ENCODE peak calls at places on chromosomes 12 and 14, in nine cellular contexts. Q is suprapubic skin, U is ovary, K is A549, G is sigmoid colon, D is K562, O is transverse colon, S is H1, Y is esophagus muscularis mucosa. L is an unnamed sample.

GRCh38 chr14:70359076-70359424 is 433 bp downstream of the COX16 start:
- DNase-seq in O (no peak), Y (no peak), Q (no peak), D (no peak), K (no peak), G (no peak), S (no peak), U (no peak), L (peak)

GRCh38 chr14:37977481-37977880 is 230.2 kb upstream of the SSTR1 start:
- DNase-seq in S (no peak), Y (no peak), Q (no peak), U (no peak), G (no peak), K (no peak), O (no peak), D (no peak), L (no peak)

GRCh38 chr14:45426685-45427282 is 173.8 kb upstream of the MIS18BP1 start:
- DNase-seq in S (no peak), D (peak), K (peak), G (no peak), Y (no peak), O (no peak), Q (no peak), U (no peak), L (no peak)

GRCh38 chr12:70637286-70637685 is at the start of gene PTPRB:
- DNase-seq in U (no peak), D (no peak), O (no peak), K (no peak), Y (no peak), S (no peak), G (no peak), Q (no peak), L (no peak)

GRCh38 chr14:60862283-60862682 is 118.6 kb downstream of the TRMT5 start:
- DNase-seq in G (peak), U (peak), S (no peak), D (no peak), Q (no peak), Y (no peak), O (peak), K (no peak), L (peak)

GRCh38 chr14:92022036-92022435 is 17.8 kb downstream of the TRIP11 start:
- DNase-seq in Q (no peak), Y (no peak), G (no peak), D (no peak), K (no peak), U (no peak), S (no peak), O (no peak), L (no peak)

GRCh38 chr12:114000861-114001260 is 34.7 kb upstream of the RBM19 start:
- DNase-seq in Y (no peak), Q (no peak), S (no peak), O (no peak), K (no peak), U (no peak), D (no peak), G (no peak), L (no peak)

GRCh38 chr12:25982416-25982815 is 23.9 kb downstream of the RASSF8 start:
- DNase-seq in K (no peak), Q (no peak), O (no peak), U (no peak), Y (no peak), D (no peak), G (no peak), S (no peak), L (no peak)

GRCh38 chr12:69671597-69671996 is 27.5 kb downstream of the BEST3 start:
- DNase-seq in G (no peak), K (no peak), Y (no peak), D (peak), S (no peak), O (no peak), U (no peak), Q (no peak), L (no peak)

GRCh38 chr12:121465921-121466799 is 66.2 kb downstream of the RNF34 start:
- DNase-seq in Q (no peak), S (no peak), Y (no peak), D (peak), U (no peak), K (peak), G (no peak), O (peak), L (peak)

GRCh38 chr14:100658514-100658886 is 68.2 kb upstream of the DLK1 start:
- DNase-seq in U (no peak), O (no peak), Q (no peak), K (no peak), G (no peak), Y (no peak), S (no peak), D (peak), L (no peak)

GRCh38 chr12:6062427-6063378 is 61.8 kb downstream of the VWF start:
- DNase-seq in K (peak), D (peak), U (no peak), S (peak), O (peak), Q (no peak), Y (no peak), G (peak), L (peak)

GRCh38 chr12:47078733-47079364 is 572 bp upstream of the PCED1B start:
- DNase-seq in G (peak), K (peak), Y (no peak), S (no peak), Q (no peak), O (peak), D (peak), U (peak), L (no peak)

GRCh38 chr12:52398176-52398575 is 8.0 kb downstream of the KRT82 start:
- DNase-seq in K (peak), O (no peak), G (peak), S (no peak), U (no peak), Q (no peak), Y (no peak), D (no peak), L (no peak)

GRCh38 chr12:109288571-109288970 is 20.5 kb downstream of the FOXN4 start:
- DNase-seq in U (no peak), G (no peak), S (no peak), Q (no peak), Y (no peak), D (no peak), O (no peak), K (peak), L (no peak)

GRCh38 chr12:21559855-21560569 is 33.9 kb downstream of the SPX start:
- DNase-seq in Q (no peak), G (no peak), U (no peak), D (no peak), K (peak), O (no peak), Y (no peak), S (no peak), L (no peak)

GRCh38 chr14:79278798-79279644 is 932.3 kb downstream of the DIO2 start:
- DNase-seq in S (peak), D (no peak), Y (no peak), K (peak), O (peak), U (peak), Q (peak), G (peak), L (peak)

GRCh38 chr12:21819236-21819635 is 44.7 kb upstream of the KCNJ8 start:
- DNase-seq in Y (no peak), K (no peak), G (no peak), D (no peak), Q (no peak), U (no peak), S (no peak), O (no peak), L (no peak)

GRCh38 chr12:50453872-50454271 is 50.9 kb upstream of the DIP2B start:
- DNase-seq in U (no peak), G (no peak), Q (no peak), K (no peak), O (no peak), Y (no peak), D (no peak), S (no peak), L (no peak)

GRCh38 chr12:108839890-108840230 is 17.5 kb downstream of the SSH1 start:
- DNase-seq in S (no peak), Q (no peak), K (no peak), O (no peak), G (no peak), Y (no peak), U (no peak), D (no peak), L (no peak)

GRCh38 chr12:59372971-59373370 is 222.9 kb upstream of the SLC16A7 start:
- DNase-seq in Y (no peak), O (no peak), S (no peak), U (no peak), K (peak), G (no peak), Q (no peak), D (no peak), L (no peak)

GRCh38 chr12:115752913-115753726 is 524.4 kb downstream of the MED13L start:
- DNase-seq in U (peak), Y (no peak), D (peak), K (peak), Q (no peak), G (no peak), S (no peak), O (peak), L (peak)

DNA sequence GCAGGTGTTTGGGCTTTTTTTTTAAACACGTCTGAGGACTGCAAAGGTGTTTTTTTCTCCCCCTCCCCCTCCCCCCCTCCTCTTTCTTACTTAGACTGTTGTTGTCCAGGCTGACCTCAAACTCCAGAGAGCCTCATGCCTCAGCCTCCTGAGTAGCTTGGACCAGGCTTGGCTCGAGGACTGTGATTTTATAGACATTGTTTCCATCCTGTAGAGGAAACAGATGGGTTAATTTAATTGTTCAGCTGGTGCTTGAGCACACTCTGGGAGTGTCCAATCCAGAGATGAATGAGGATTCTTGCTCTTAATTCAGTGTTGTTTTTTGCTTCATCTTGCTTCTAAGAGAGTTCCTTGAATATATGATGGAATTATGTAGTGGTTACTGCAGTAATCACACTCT is 42.1 kb downstream of the RASSF3 start:
- DNase-seq in S (no peak), O (no peak), G (no peak), U (no peak), Y (no peak), D (no peak), Q (no peak), K (no peak), L (no peak)
- TF ChIP-seq CTCF in S (no peak), O (no peak), G (no peak), U (no peak), Y (no peak), D (no peak), Q (no peak), K (no peak), L (no peak)

GRCh38 chr14:75323571-75323970 is 44.9 kb downstream of the FOS start:
- DNase-seq in D (no peak), O (no peak), G (no peak), Q (no peak), K (no peak), Y (no peak), U (no peak), S (no peak), L (no peak)
- TF ChIP-seq EP300 in D (no peak), O (no peak), G (no peak), Q (no peak), K (no peak), Y (no peak), U (no peak), S (no peak), L (no peak)

DNA sequence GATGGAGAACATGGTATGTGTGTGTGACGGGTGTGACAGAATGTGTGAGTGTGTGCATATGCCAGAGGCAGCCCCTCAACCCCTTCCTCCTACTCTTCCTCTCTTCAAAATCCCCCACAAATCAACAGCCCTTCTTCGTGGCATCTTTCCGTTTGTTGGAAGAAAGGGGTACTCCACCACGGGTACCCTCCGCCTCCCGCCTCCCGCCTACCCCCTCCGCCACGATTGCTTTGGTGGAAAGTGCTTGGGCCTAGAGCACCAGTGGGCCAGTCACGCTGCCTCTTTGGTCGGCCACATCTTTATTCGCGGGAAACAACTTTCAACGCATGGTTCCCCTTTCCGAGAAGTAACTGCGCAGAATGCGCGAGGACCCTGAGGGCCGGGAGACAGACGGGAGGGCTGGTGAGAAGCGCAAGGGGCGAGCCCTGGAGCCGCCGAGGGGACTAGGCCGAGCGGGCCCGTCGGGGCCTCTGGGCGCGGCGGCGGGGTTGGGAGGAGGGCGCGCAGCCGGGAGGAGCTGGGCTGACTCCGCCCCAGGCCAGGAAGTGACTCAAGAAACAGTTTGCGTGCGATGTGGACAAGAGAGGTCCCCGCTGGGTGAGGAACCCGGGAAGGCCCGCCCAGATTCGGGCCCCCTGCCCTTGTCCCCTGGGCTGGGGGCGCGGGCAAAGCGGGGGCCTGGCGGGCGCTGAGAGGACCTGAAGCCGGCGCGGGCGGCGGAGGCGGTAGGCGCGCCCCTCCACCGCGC is at the start of the genes CBLN3 and KHNYN:
- DNase-seq in D (peak), K (peak), Y (peak), G (peak), U (peak), S (peak), Q (peak), O (peak), L (peak)
- TF ChIP-seq POLR2A in D (peak), K (peak), Y (peak), G (peak), U (peak), S (no peak), Q (peak), O (peak), L (no peak)

GRCh38 chr12:75560167-75560566 is 48.8 kb upstream of the KRR1 start:
- DNase-seq in G (no peak), Y (no peak), Q (no peak), S (no peak), D (no peak), U (no peak), K (peak), O (no peak), L (no peak)
- TF ChIP-seq CTCF in G (no peak), Y (peak), Q (no peak), S (peak), D (no peak), U (no peak), K (peak), O (no peak), L (peak)

GRCh38 chr12:65891219-65891618 is 66.9 kb downstream of the HMGA2 start:
- DNase-seq in O (no peak), S (no peak), Q (no peak), D (no peak), K (no peak), U (no peak), Y (no peak), G (no peak), L (no peak)
- TF ChIP-seq EP300 in O (no peak), S (no peak), Q (no peak), D (no peak), K (no peak), U (no peak), Y (no peak), G (no peak), L (no peak)

L was measured in stomach.